ENCODE peak calls at places on chromosomes 6 and 20, in nine cellular contexts. I is ascending aorta; O is AG04450; U is CD8-positive, alpha-beta T cell; M is WERI-Rb-1; N is hepatocyte; W is prostate gland; Q is fibroblast of villous mesenchyme; G is esophagus muscularis mucosa. H is an unnamed sample.

GRCh38 chr6:32108094-32108627 is 977 bp downstream of the TNXB start:
- DNase-seq in I (no peak), O (no peak), U (no peak), M (no peak), N (peak), W (no peak), Q (peak), G (peak), H (no peak)

GRCh38 chr20:768426-768978 is at the start of gene SLC52A3:
- DNase-seq in I (no peak), O (no peak), U (no peak), M (peak), N (peak), W (peak), Q (no peak), G (no peak), H (peak)

GRCh38 chr6:142702501-142703460 is 242.2 kb downstream of the HIVEP2 start:
- DNase-seq in I (peak), O (no peak), U (no peak), M (no peak), N (no peak), W (no peak), Q (no peak), G (peak), H (no peak)

GRCh38 chr6:44762496-44762895 is 375.0 kb downstream of the CDC5L start:
- DNase-seq in I (no peak), O (no peak), U (no peak), M (no peak), N (no peak), W (no peak), Q (no peak), G (no peak), H (no peak)

GRCh38 chr6:44630125-44631028 is 242.9 kb downstream of the CDC5L start:
- DNase-seq in I (no peak), O (peak), U (peak), M (peak), N (peak), W (peak), Q (peak), G (no peak), H (peak)

GRCh38 chr6:45226081-45226480 is 102.0 kb upstream of the RUNX2 start:
- DNase-seq in I (no peak), O (no peak), U (no peak), M (no peak), N (no peak), W (no peak), Q (no peak), G (no peak), H (no peak)

GRCh38 chr20:15654208-15654649 is 919.0 kb downstream of the KIF16B start:
- DNase-seq in I (no peak), O (no peak), U (no peak), M (peak), N (peak), W (peak), Q (peak), G (no peak), H (peak)

GRCh38 chr6:39841291-39841690 is 49.1 kb downstream of the DAAM2 start:
- DNase-seq in I (no peak), O (no peak), U (no peak), M (no peak), N (no peak), W (no peak), Q (no peak), G (no peak), H (no peak)

GRCh38 chr6:36728289-36729168 is 30.9 kb downstream of the RAB44 start:
- DNase-seq in I (no peak), O (no peak), U (no peak), M (no peak), N (no peak), W (no peak), Q (no peak), G (no peak), H (no peak)

GRCh38 chr6:1316482-1317220 is 4.8 kb downstream of the FOXQ1 start:
- DNase-seq in I (no peak), O (no peak), U (no peak), M (peak), N (peak), W (no peak), Q (peak), G (no peak), H (no peak)

GRCh38 chr6:1596088-1596852 is 13.4 kb upstream of the FOXC1 start:
- DNase-seq in I (no peak), O (no peak), U (peak), M (peak), N (peak), W (peak), Q (peak), G (no peak), H (no peak)

GRCh38 chr6:14638932-14639875 is 521.6 kb downstream of the CD83 start:
- DNase-seq in I (no peak), O (no peak), U (no peak), M (peak), N (peak), W (no peak), Q (peak), G (no peak), H (no peak)

GRCh38 chr20:19427480-19427879 is 215.0 kb downstream of the SLC24A3 start:
- DNase-seq in I (no peak), O (no peak), U (no peak), M (peak), N (peak), W (peak), Q (peak), G (peak), H (peak)

GRCh38 chr20:61437280-61438206 is 185.5 kb downstream of the CDH4 start:
- DNase-seq in I (no peak), O (peak), U (no peak), M (no peak), N (no peak), W (peak), Q (peak), G (no peak), H (no peak)

GRCh38 chr6:111462770-111463391 is 20.1 kb downstream of the REV3L start:
- DNase-seq in I (no peak), O (no peak), U (no peak), M (no peak), N (peak), W (no peak), Q (peak), G (no peak), H (no peak)

GRCh38 chr6:149213829-149214228 is 103.7 kb upstream of the TAB2 start:
- DNase-seq in I (no peak), O (no peak), U (no peak), M (no peak), N (no peak), W (no peak), Q (peak), G (no peak), H (no peak)

DNA sequence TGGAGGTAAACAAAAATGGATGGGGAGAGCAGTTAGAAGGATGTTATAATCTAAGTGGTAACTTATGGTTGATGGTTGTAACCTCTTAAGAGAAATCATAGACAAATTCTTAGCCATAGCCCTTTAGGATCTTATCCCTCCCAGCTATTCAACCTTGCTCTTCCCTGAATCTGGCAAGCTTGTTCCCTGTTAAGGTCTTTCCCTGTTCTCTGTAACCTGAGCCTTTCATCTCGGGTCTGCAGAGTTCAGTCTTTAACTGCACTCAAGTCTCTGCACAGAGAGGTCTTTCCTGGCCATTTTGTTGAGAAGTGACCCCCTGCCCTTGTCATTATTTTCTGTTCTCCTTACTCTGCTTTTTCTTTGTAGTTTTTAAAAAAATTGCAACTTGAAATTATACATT is 18.2 kb downstream of the PEX7 start:
- DNase-seq in I (no peak), O (no peak), U (no peak), M (no peak), N (no peak), W (no peak), Q (no peak), G (no peak), H (no peak)
- TF ChIP-seq CTCF in I (no peak), O (no peak), U (no peak), M (no peak), N (no peak), W (no peak), Q (no peak), G (no peak), H (no peak)

GRCh38 chr20:46894579-46894958 is at the start of gene EYA2:
- DNase-seq in I (no peak), O (no peak), U (no peak), M (peak), N (peak), W (peak), Q (no peak), G (no peak), H (no peak)

GRCh38 chr20:46897471-46897870 is 2.8 kb downstream of the EYA2 start:
- DNase-seq in I (no peak), O (no peak), U (no peak), M (peak), N (no peak), W (no peak), Q (no peak), G (no peak), H (no peak)

GRCh38 chr20:46894971-46895905 is 595 bp downstream of the EYA2 start:
- DNase-seq in I (no peak), O (no peak), U (no peak), M (peak), N (peak), W (peak), Q (peak), G (no peak), H (no peak)

GRCh38 chr20:46893877-46894578 is 615 bp upstream of the EYA2 start:
- DNase-seq in I (no peak), O (no peak), U (no peak), M (no peak), N (no peak), W (peak), Q (no peak), G (no peak), H (peak)

GRCh38 chr20:46895906-46896242 is 1.2 kb downstream of the EYA2 start:
- DNase-seq in I (no peak), O (no peak), U (no peak), M (no peak), N (no peak), W (no peak), Q (no peak), G (no peak), H (no peak)
- H3K4me3 ChIP-seq in I (peak), O (peak), U (no peak), M (peak), N (peak), W (peak), Q (no peak), G (peak), H (no peak)

DNA sequence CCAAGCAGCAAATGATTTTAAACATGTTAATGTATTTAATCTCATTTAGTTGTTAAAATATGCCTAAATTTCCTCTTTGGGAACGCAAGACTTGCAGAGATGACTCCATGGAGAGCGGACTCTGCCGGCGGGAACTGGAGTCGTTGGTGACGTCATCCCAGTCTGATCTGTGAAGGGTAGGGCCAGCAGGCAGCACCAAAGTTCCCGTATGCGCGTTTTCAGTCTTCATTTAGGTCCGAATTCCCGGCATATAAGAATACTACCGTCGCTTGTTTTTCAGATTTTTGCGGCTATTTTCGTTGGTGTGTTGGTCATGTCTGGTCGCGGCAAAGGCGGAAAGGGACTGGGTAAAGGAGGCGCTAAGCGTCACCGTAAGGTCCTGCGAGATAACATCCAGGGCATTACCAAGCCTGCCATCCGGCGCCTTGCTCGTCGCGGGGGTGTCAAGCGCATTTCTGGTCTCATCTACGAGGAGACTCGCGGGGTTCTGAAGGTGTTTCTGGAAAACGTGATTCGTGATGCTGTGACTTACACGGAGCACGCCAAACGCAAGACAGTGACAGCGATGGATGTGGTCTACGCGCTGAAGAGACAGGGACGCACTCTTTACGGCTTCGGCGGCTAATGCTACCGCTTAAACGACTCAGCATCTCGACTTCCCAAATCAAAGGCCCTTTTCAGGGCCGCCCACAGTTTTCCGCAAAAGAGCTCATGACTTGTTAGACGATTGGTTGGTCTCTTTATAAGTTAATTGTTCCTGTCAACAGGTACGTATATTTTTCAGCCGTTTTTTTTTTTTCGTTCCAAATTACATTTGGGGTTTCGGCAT is 117.3 kb downstream of the HFE start:
- DNase-seq in I (peak), O (peak), U (peak), M (peak), N (peak), W (peak), Q (peak), G (peak), H (peak)
- TF ChIP-seq CTCF in I (peak), O (peak), U (no peak), M (peak), N (peak), W (peak), Q (peak), G (peak), H (peak)

DNA sequence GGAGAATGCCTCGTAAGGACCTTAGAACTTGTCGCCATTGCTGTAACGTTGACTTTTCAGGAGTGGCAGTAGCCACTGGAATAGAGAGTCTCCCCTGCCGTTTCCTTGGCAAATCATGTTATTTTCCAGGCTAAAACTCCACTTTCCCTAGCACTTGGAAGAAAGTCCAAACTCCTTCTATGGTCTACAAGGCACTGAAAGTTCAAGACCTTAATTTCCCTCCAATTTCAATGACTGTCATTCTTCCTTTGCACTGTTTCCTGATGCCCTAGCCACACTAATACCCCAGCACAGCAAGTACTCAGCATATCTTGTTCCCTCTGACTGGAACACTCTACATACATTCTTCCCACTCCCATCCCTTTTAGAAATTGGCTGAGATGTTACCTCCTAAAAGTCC is 1.8 kb upstream of the TBPL1 start:
- DNase-seq in I (no peak), O (no peak), U (no peak), M (no peak), N (no peak), W (no peak), Q (no peak), G (no peak), H (no peak)
- H3K4me3 ChIP-seq in I (peak), O (peak), U (peak), M (peak), N (peak), W (peak), Q (peak), G (peak), H (peak)

GRCh38 chr20:53161073-53161472 is 188.9 kb downstream of the TSHZ2 start:
- DNase-seq in I (no peak), O (no peak), U (no peak), M (no peak), N (no peak), W (no peak), Q (no peak), G (peak), H (no peak)

GRCh38 chr20:53163486-53163885 is 191.3 kb downstream of the TSHZ2 start:
- DNase-seq in I (no peak), O (no peak), U (no peak), M (no peak), N (no peak), W (no peak), Q (no peak), G (peak), H (no peak)

GRCh38 chr20:53164072-53164471 is 191.9 kb downstream of the TSHZ2 start:
- DNase-seq in I (no peak), O (no peak), U (no peak), M (no peak), N (no peak), W (no peak), Q (no peak), G (no peak), H (no peak)

GRCh38 chr20:53161473-53161872 is 189.3 kb downstream of the TSHZ2 start:
- DNase-seq in I (no peak), O (no peak), U (no peak), M (no peak), N (no peak), W (no peak), Q (no peak), G (peak), H (no peak)

DNA sequence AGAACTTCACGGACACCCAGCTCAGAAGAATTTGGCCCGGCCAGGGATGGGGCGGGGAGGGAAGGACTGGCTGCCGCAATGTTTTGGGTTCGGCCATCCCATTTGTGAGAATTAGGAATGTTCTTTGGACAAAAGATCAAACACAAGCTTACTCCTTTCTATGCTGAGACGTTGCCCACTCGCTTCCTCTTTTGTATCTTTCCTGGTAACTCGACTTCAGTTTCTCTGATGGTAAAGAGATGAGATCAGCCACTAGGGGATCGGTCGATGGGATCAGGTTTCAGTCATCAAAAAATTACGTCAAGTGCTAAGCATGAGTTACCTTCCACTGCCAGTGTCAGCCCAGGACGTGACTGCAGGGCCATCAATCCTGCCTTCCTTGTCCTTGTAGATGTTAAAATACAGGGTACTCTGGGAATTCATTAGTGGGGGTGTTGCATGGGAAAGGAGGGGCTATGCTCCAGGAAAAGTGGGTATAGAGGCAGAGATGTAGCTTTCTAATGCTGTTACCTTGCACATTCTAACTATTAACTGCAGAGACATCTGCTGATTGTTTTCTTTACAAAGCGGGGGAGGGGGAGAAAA is 190.2 kb downstream of the TSHZ2 start:
- DNase-seq in I (no peak), O (no peak), U (no peak), M (peak), N (peak), W (peak), Q (peak), G (no peak), H (peak)
- TF ChIP-seq CTCF in I (no peak), O (no peak), U (no peak), M (peak), N (peak), W (peak), Q (peak), G (no peak), H (no peak)

GRCh38 chr6:166223091-166223490 is 55.4 kb upstream of the TBXT start:
- DNase-seq in I (no peak), O (no peak), U (no peak), M (no peak), N (no peak), W (no peak), Q (no peak), G (no peak), H (no peak)

GRCh38 chr6:166228425-166228824 is 60.8 kb upstream of the TBXT start:
- DNase-seq in I (no peak), O (no peak), U (no peak), M (no peak), N (no peak), W (no peak), Q (no peak), G (no peak), H (no peak)

GRCh38 chr6:166228839-166229528 is 61.3 kb upstream of the TBXT start:
- DNase-seq in I (no peak), O (no peak), U (no peak), M (no peak), N (no peak), W (no peak), Q (no peak), G (no peak), H (no peak)
- H3K4me3 ChIP-seq in I (no peak), O (no peak), U (no peak), M (no peak), N (no peak), W (no peak), Q (no peak), G (no peak), H (no peak)